ENCODE peak calls at places on chromosomes 2 and 18, in nine cellular contexts. G, S, U, C, O, A, E, J and I are unnamed samples.
A peak's percentile ranks its signal among the peaks of the same experiment; 100 is the strongest.

GRCh38 chr2:11292464-11293255 is 51.8 kb downstream of the ROCK2 start:
- DNase-seq in U (no peak), O (peak; percentile 83), C (no peak), E (no peak), S (no peak), G (no peak), J (no peak), A (no peak), I (no peak)

GRCh38 chr2:39728941-39729351 is 50.1 kb downstream of the THUMPD2 start:
- DNase-seq in J (peak; percentile 40), O (peak; percentile 60), C (no peak), E (no peak), G (no peak), S (no peak), U (no peak), A (no peak), I (no peak)

GRCh38 chr2:130759906-130760753 is 4.8 kb downstream of the AMER3 start:
- DNase-seq in O (peak; percentile 44), J (no peak), A (no peak), E (no peak), C (no peak), G (peak; percentile 84), S (no peak), U (no peak), I (no peak)

GRCh38 chr18:38545071-38545470 is 979.5 kb upstream of the CELF4 start:
- DNase-seq in A (no peak), J (peak; percentile 29), E (no peak), G (no peak), C (no peak), O (peak; percentile 1), U (no peak), S (no peak), I (no peak)

GRCh38 chr2:97769308-97769707 is 55.9 kb downstream of the ZAP70 start:
- DNase-seq in O (no peak), U (no peak), A (no peak), C (no peak), S (no peak), J (no peak), G (no peak), E (no peak), I (no peak)

GRCh38 chr2:62467475-62468321 is 38.3 kb downstream of the TMEM17 start:
- DNase-seq in O (peak; percentile 75), S (no peak), A (peak; percentile 41), E (no peak), C (no peak), U (no peak), J (peak; percentile 70), G (no peak), I (peak; percentile 41)

GRCh38 chr2:121567452-121567851 is 36.8 kb downstream of the RNU4ATAC start:
- DNase-seq in G (no peak), E (no peak), J (no peak), S (no peak), O (no peak), A (no peak), C (no peak), U (no peak), I (no peak)

GRCh38 chr2:175930504-175930903 is 71.6 kb downstream of the LNPK start:
- DNase-seq in U (no peak), O (peak; percentile 17), S (no peak), E (no peak), G (no peak), C (no peak), J (no peak), A (no peak), I (no peak)

GRCh38 chr2:8252997-8253694 is 428.7 kb upstream of the ID2 start:
- DNase-seq in U (no peak), A (peak; percentile 20), G (no peak), J (no peak), C (no peak), O (no peak), S (no peak), E (no peak), I (no peak)

GRCh38 chr2:53886406-53887280 is 26.9 kb upstream of the GPR75 start:
- DNase-seq in E (no peak), C (no peak), J (no peak), G (no peak), U (no peak), S (no peak), O (no peak), A (no peak), I (no peak)

GRCh38 chr2:174776223-174776622 is 12.0 kb upstream of the CHRNA1 start:
- DNase-seq in S (no peak), E (no peak), G (no peak), J (no peak), O (no peak), U (no peak), A (no peak), C (no peak), I (no peak)

DNA sequence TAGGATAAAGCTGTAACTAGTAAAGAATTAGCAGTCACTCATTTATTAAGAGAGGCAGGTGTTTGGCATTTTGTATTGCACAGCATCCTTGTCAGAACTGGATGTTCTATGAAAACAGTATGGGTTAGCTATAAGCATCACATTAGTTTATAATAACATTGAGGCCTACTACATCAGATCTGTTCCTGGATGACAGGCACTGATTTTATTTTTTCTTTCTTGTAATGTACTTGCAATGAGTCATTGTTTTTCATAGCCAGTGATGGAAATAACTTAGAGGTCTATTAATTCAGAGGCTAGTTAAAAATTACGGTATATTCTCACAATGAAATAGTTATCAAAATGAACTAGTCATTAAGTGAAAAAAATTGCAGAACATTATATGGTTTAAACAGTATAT is 13.0 kb upstream of the RMDN2 start:
- DNase-seq in S (no peak), J (no peak), G (no peak), C (no peak), E (no peak), O (no peak), A (no peak), U (no peak), I (no peak)
- H3K4me3 ChIP-seq in S (no peak overlapping the region), J (no peak overlapping the region), G (no peak overlapping the region), C (no peak overlapping the region), E (no peak overlapping the region), O (no peak overlapping the region), A (no peak overlapping the region), U (no peak overlapping the region), I (no peak overlapping the region)

DNA sequence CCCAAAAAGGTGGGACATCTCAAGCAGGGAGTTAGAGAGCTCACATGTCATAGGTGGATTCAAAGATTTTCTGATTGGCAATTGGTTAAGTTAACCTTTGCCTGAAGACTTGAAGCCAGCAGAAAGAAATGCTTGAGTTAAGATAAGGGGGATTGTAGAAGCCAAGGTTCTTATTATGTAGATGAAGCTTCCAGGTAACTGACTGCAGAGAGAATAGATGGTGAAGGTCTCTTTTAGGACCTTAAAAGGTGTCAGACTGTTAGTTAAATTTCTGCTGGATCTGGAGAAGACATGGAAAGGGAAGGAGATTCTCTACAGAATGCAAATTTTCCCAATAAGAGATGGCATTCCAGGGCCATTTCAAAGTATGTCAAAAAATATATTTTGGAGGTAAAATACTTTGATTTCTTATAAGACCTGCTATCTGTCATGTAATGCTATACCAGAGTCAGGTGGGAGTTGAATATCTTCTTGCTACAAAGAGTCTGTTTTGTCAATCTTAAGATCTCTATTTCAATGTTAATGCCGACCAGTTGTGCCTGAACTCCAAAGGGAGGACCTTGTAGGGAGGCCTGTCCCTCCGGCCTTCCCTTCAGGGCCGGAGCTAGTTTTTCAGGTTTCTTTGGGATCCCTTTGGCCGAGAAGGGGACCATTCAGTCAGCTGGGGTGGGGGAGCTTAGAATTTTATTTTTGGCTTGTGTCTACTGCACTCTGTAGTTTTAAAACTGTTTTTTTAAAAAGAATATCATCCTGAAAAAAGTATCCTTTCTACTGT is 280.6 kb downstream of the PTGR3 start:
- DNase-seq in U (no peak), C (no peak), J (no peak), G (no peak), A (no peak), E (no peak), S (no peak), O (no peak), I (no peak)
- H3K4me1 ChIP-seq in U (no peaks in the 10 kb centered on the region), C (no peaks in the 10 kb centered on the region), J (no peaks in the 10 kb centered on the region), G (no peaks in the 10 kb centered on the region), A (no peaks in the 10 kb centered on the region), E (no peaks in the 10 kb centered on the region), S (no peaks in the 10 kb centered on the region), O (peaks cover 5% of the 10 kb centered on the region), I (no peaks in the 10 kb centered on the region)

GRCh38 chr2:84942964-84943421 is 28.0 kb upstream of the KCMF1 start:
- DNase-seq in U (no peak), G (no peak), J (peak; percentile 22), S (no peak), C (no peak), O (peak; percentile 22), E (no peak), A (no peak), I (no peak)
- H3K27ac ChIP-seq in U (no peak overlapping the region), G (no peak overlapping the region), J (peak overlapping the region; percentile 39), S (peak overlapping the region; percentile 48), C (no peak overlapping the region), O (no peak overlapping the region), E (no peak overlapping the region), A (no peak overlapping the region), I (no peak overlapping the region)

DNA sequence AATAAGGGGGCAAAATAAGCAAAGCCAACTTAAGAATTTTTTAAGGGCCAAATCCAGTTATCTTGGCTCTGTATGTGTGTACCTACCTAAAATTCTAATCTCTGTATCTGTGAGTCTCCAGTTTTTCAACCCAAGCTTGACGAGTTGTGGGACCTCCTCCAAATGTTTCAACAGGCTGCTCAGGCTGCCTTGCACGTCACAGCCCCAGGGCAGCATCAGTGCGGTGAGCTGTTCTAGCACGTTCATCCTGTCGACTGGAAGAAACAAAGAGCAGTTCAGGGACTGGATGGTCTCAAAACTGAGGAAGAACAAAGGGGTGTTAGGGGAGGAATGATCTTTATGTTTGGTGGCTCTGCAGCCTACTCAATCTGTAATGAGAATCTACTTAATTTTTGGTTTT is 29.4 kb downstream of the NLRC4 start:
- DNase-seq in C (no peak), A (no peak), E (no peak), J (no peak), G (no peak), O (peak; percentile 15), S (no peak), U (no peak), I (no peak)
- H3K4me3 ChIP-seq in C (no peak overlapping the region), A (no peak overlapping the region), E (no peak overlapping the region), J (no peak overlapping the region), G (no peak overlapping the region), O (no peak overlapping the region), S (no peak overlapping the region), U (no peak overlapping the region), I (no peak overlapping the region)

DNA sequence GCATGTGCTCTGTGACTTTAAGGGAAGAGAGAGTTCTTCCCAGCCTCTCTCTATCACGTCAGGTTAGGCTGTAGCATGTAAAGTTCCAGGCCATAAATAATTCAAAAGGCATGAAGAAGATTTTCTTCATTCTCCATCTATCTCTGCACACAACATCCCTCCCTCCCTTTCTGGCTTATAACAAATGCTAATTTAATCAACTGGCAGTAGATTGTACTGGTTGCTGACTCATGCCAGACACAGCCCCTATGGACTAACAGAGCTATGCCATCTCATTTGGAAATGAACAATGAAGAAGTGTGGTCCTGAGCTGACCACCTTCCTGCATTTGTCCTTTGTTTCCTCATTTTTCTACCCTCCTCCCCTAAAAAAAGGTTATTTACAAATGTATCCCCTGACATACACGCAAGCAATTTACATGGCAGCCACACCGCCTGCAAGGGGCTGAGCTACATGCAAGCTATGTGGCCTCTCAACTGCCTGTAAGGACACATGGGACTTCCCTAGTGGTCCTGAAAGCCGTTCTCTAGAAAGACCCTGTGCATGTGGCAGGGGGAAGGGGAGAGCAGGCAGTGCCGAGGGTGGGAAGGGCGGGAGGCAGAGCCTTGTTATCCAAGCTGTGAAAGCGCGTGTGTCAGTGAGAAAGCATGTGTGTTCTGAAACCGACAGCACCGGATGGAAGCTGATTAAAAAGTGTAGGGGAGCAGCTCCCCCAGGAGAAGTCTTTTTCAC is 90.9 kb upstream of the KLF7 start:
- DNase-seq in E (no peak), U (no peak), J (no peak), A (no peak), S (no peak), G (no peak), O (peak; percentile 58), C (no peak), I (no peak)
- H3K4me1 ChIP-seq in E (peaks cover 59% of the 10 kb centered on the region), U (peaks cover 2% of the 10 kb centered on the region), J (no peaks in the 10 kb centered on the region), A (peaks cover 26% of the 10 kb centered on the region), S (peaks cover 56% of the 10 kb centered on the region), G (no peaks in the 10 kb centered on the region), O (no peaks in the 10 kb centered on the region), C (peaks cover 46% of the 10 kb centered on the region), I (peaks cover 45% of the 10 kb centered on the region)